ENCODE peak calls at places on chromosome 12, in nine cellular contexts. One of them, this sample, is unnamed.

GRCh38 chr12:6667559-6668210 is 4.8 kb upstream of the ING4 start:
- DNase-seq in PC-3: peak
- DNase-seq in GM13976: no peak
- DNase-seq in thyroid gland: no peak
- DNase-seq in NB4: no peak
- DNase-seq in activated B cell treated with CpG ODN at 0.5 μM for 24 hours: no peak
- DNase-seq in astrocyte of the spinal cord: no peak
- DNase-seq in AG10803: no peak
- DNase-seq in mucosa of descending colon: no peak
- DNase-seq in this sample: no peak

GRCh38 chr12:88549929-88550328 is 30.3 kb downstream of the KITLG start:
- DNase-seq in mucosa of descending colon: no peak
- DNase-seq in PC-3: no peak
- DNase-seq in activated B cell treated with CpG ODN at 0.5 μM for 24 hours: no peak
- DNase-seq in AG10803: peak
- DNase-seq in thyroid gland: no peak
- DNase-seq in NB4: no peak
- DNase-seq in astrocyte of the spinal cord: no peak
- DNase-seq in GM13976: no peak
- DNase-seq in this sample: no peak

GRCh38 chr12:3770891-3771290 is 18.0 kb upstream of the CRACR2A start:
- DNase-seq in NB4: no peak
- DNase-seq in thyroid gland: no peak
- DNase-seq in mucosa of descending colon: no peak
- DNase-seq in GM13976: no peak
- DNase-seq in astrocyte of the spinal cord: peak
- DNase-seq in PC-3: peak
- DNase-seq in AG10803: peak
- DNase-seq in activated B cell treated with CpG ODN at 0.5 μM for 24 hours: no peak
- DNase-seq in this sample: no peak

GRCh38 chr12:68561830-68562229 is 48.9 kb upstream of the RAP1B start:
- DNase-seq in PC-3: no peak
- DNase-seq in NB4: no peak
- DNase-seq in thyroid gland: no peak
- DNase-seq in AG10803: no peak
- DNase-seq in activated B cell treated with CpG ODN at 0.5 μM for 24 hours: no peak
- DNase-seq in mucosa of descending colon: no peak
- DNase-seq in astrocyte of the spinal cord: no peak
- DNase-seq in GM13976: no peak
- DNase-seq in this sample: no peak

GRCh38 chr12:12979731-12980259 is 20.3 kb downstream of the HEBP1 start:
- DNase-seq in PC-3: peak
- DNase-seq in astrocyte of the spinal cord: peak
- DNase-seq in GM13976: no peak
- DNase-seq in AG10803: peak
- DNase-seq in mucosa of descending colon: no peak
- DNase-seq in activated B cell treated with CpG ODN at 0.5 μM for 24 hours: no peak
- DNase-seq in NB4: no peak
- DNase-seq in thyroid gland: no peak
- DNase-seq in this sample: no peak

GRCh38 chr12:67649165-67650126 is 901 bp downstream of the DYRK2 start:
- DNase-seq in astrocyte of the spinal cord: peak
- DNase-seq in mucosa of descending colon: peak
- DNase-seq in thyroid gland: peak
- DNase-seq in GM13976: peak
- DNase-seq in AG10803: peak
- DNase-seq in NB4: peak
- DNase-seq in PC-3: peak
- DNase-seq in activated B cell treated with CpG ODN at 0.5 μM for 24 hours: peak
- DNase-seq in this sample: no peak

GRCh38 chr12:69648476-69648875 is 37.8 kb upstream of the LRRC10 start:
- DNase-seq in AG10803: peak
- DNase-seq in activated B cell treated with CpG ODN at 0.5 μM for 24 hours: no peak
- DNase-seq in NB4: no peak
- DNase-seq in thyroid gland: no peak
- DNase-seq in astrocyte of the spinal cord: peak
- DNase-seq in PC-3: peak
- DNase-seq in GM13976: no peak
- DNase-seq in mucosa of descending colon: no peak
- DNase-seq in this sample: no peak

GRCh38 chr12:23455283-23455682 is 494.2 kb downstream of the SOX5 start:
- DNase-seq in GM13976: no peak
- DNase-seq in AG10803: no peak
- DNase-seq in thyroid gland: no peak
- DNase-seq in PC-3: no peak
- DNase-seq in astrocyte of the spinal cord: no peak
- DNase-seq in activated B cell treated with CpG ODN at 0.5 μM for 24 hours: no peak
- DNase-seq in mucosa of descending colon: no peak
- DNase-seq in NB4: no peak
- DNase-seq in this sample: no peak

GRCh38 chr12:19491863-19492262 is 52.6 kb downstream of the AEBP2 start:
- DNase-seq in AG10803: no peak
- DNase-seq in NB4: no peak
- DNase-seq in PC-3: peak
- DNase-seq in GM13976: no peak
- DNase-seq in activated B cell treated with CpG ODN at 0.5 μM for 24 hours: no peak
- DNase-seq in astrocyte of the spinal cord: no peak
- DNase-seq in thyroid gland: no peak
- DNase-seq in mucosa of descending colon: no peak
- DNase-seq in this sample: no peak

GRCh38 chr12:102883204-102883799 is 33.7 kb downstream of the PAH start:
- DNase-seq in activated B cell treated with CpG ODN at 0.5 μM for 24 hours: peak
- DNase-seq in GM13976: peak
- DNase-seq in PC-3: peak
- DNase-seq in NB4: peak
- DNase-seq in astrocyte of the spinal cord: peak
- DNase-seq in mucosa of descending colon: peak
- DNase-seq in AG10803: peak
- DNase-seq in thyroid gland: peak
- DNase-seq in this sample: peak

GRCh38 chr12:45182511-45182910 is 33.4 kb upstream of the ANO6 start:
- DNase-seq in PC-3: no peak
- DNase-seq in NB4: no peak
- DNase-seq in activated B cell treated with CpG ODN at 0.5 μM for 24 hours: no peak
- DNase-seq in astrocyte of the spinal cord: peak
- DNase-seq in mucosa of descending colon: no peak
- DNase-seq in GM13976: no peak
- DNase-seq in AG10803: no peak
- DNase-seq in thyroid gland: no peak
- DNase-seq in this sample: no peak

GRCh38 chr12:31820832-31821231 is 92.0 kb upstream of the AMN1 start:
- DNase-seq in NB4: no peak
- DNase-seq in thyroid gland: peak
- DNase-seq in PC-3: no peak
- DNase-seq in mucosa of descending colon: no peak
- DNase-seq in GM13976: no peak
- DNase-seq in astrocyte of the spinal cord: no peak
- DNase-seq in activated B cell treated with CpG ODN at 0.5 μM for 24 hours: no peak
- DNase-seq in AG10803: no peak
- DNase-seq in this sample: no peak

GRCh38 chr12:8123124-8123888 is at the start of gene CLEC4A:
- DNase-seq in activated B cell treated with CpG ODN at 0.5 μM for 24 hours: no peak
- DNase-seq in AG10803: no peak
- DNase-seq in NB4: peak
- DNase-seq in thyroid gland: no peak
- DNase-seq in PC-3: no peak
- DNase-seq in mucosa of descending colon: no peak
- DNase-seq in GM13976: peak
- DNase-seq in astrocyte of the spinal cord: no peak
- DNase-seq in this sample: no peak

GRCh38 chr12:109267361-109267760 is 41.7 kb downstream of the FOXN4 start:
- DNase-seq in PC-3: no peak
- DNase-seq in AG10803: no peak
- DNase-seq in mucosa of descending colon: no peak
- DNase-seq in thyroid gland: no peak
- DNase-seq in NB4: no peak
- DNase-seq in astrocyte of the spinal cord: no peak
- DNase-seq in GM13976: no peak
- DNase-seq in activated B cell treated with CpG ODN at 0.5 μM for 24 hours: no peak
- DNase-seq in this sample: no peak

GRCh38 chr12:30796891-30797371 is 42.2 kb upstream of the CAPRIN2 start:
- DNase-seq in PC-3: peak
- DNase-seq in astrocyte of the spinal cord: peak
- DNase-seq in mucosa of descending colon: no peak
- DNase-seq in NB4: no peak
- DNase-seq in GM13976: peak
- DNase-seq in AG10803: peak
- DNase-seq in thyroid gland: peak
- DNase-seq in activated B cell treated with CpG ODN at 0.5 μM for 24 hours: no peak
- DNase-seq in this sample: no peak

GRCh38 chr12:59252731-59253130 is 332.4 kb upstream of the LRIG3 start:
- DNase-seq in activated B cell treated with CpG ODN at 0.5 μM for 24 hours: no peak
- DNase-seq in mucosa of descending colon: no peak
- DNase-seq in thyroid gland: no peak
- DNase-seq in PC-3: no peak
- DNase-seq in NB4: no peak
- DNase-seq in astrocyte of the spinal cord: no peak
- DNase-seq in GM13976: no peak
- DNase-seq in AG10803: no peak
- DNase-seq in this sample: no peak

GRCh38 chr12:95117178-95117599 is 43.8 kb upstream of the NR2C1 start:
- DNase-seq in NB4: peak
- DNase-seq in GM13976: peak
- DNase-seq in AG10803: peak
- DNase-seq in activated B cell treated with CpG ODN at 0.5 μM for 24 hours: no peak
- DNase-seq in PC-3: peak
- DNase-seq in astrocyte of the spinal cord: peak
- DNase-seq in thyroid gland: peak
- DNase-seq in mucosa of descending colon: peak
- DNase-seq in this sample: peak

GRCh38 chr12:121352053-121353018 is at the start of gene ANAPC5:
- DNase-seq in mucosa of descending colon: peak
- DNase-seq in AG10803: peak
- DNase-seq in activated B cell treated with CpG ODN at 0.5 μM for 24 hours: peak
- DNase-seq in thyroid gland: peak
- DNase-seq in astrocyte of the spinal cord: peak
- DNase-seq in NB4: peak
- DNase-seq in GM13976: peak
- DNase-seq in PC-3: peak
- DNase-seq in this sample: peak
- TF ChIP-seq CTCF in mucosa of descending colon: no peak
- TF ChIP-seq CTCF in AG10803: no peak
- TF ChIP-seq CTCF in activated B cell treated with CpG ODN at 0.5 μM for 24 hours: no peak
- TF ChIP-seq CTCF in thyroid gland: peak
- TF ChIP-seq CTCF in astrocyte of the spinal cord: no peak
- TF ChIP-seq CTCF in NB4: no peak
- TF ChIP-seq CTCF in GM13976: no peak
- TF ChIP-seq CTCF in PC-3: no peak
- TF ChIP-seq CTCF in this sample: no peak

GRCh38 chr12:47817272-47818006 is 2.3 kb downstream of the HDAC7 start:
- DNase-seq in astrocyte of the spinal cord: no peak
- DNase-seq in thyroid gland: no peak
- DNase-seq in activated B cell treated with CpG ODN at 0.5 μM for 24 hours: no peak
- DNase-seq in NB4: no peak
- DNase-seq in AG10803: no peak
- DNase-seq in GM13976: no peak
- DNase-seq in mucosa of descending colon: no peak
- DNase-seq in PC-3: no peak
- DNase-seq in this sample: no peak
- TF ChIP-seq CTCF in astrocyte of the spinal cord: peak
- TF ChIP-seq CTCF in thyroid gland: no peak
- TF ChIP-seq CTCF in activated B cell treated with CpG ODN at 0.5 μM for 24 hours: no peak
- TF ChIP-seq CTCF in NB4: peak
- TF ChIP-seq CTCF in AG10803: peak
- TF ChIP-seq CTCF in GM13976: peak
- TF ChIP-seq CTCF in mucosa of descending colon: no peak
- TF ChIP-seq CTCF in PC-3: peak
- TF ChIP-seq CTCF in this sample: no peak

GRCh38 chr12:47397664-47398281 is 308.1 kb downstream of the RPAP3 start:
- DNase-seq in thyroid gland: no peak
- DNase-seq in AG10803: peak
- DNase-seq in astrocyte of the spinal cord: peak
- DNase-seq in PC-3: peak
- DNase-seq in activated B cell treated with CpG ODN at 0.5 μM for 24 hours: no peak
- DNase-seq in GM13976: no peak
- DNase-seq in NB4: peak
- DNase-seq in mucosa of descending colon: no peak
- DNase-seq in this sample: no peak
- TF ChIP-seq CTCF in thyroid gland: peak
- TF ChIP-seq CTCF in AG10803: peak
- TF ChIP-seq CTCF in astrocyte of the spinal cord: peak
- TF ChIP-seq CTCF in PC-3: peak
- TF ChIP-seq CTCF in activated B cell treated with CpG ODN at 0.5 μM for 24 hours: no peak
- TF ChIP-seq CTCF in GM13976: peak
- TF ChIP-seq CTCF in NB4: peak
- TF ChIP-seq CTCF in mucosa of descending colon: no peak
- TF ChIP-seq CTCF in this sample: peak

GRCh38 chr12:27163894-27164293 is 80.2 kb upstream of the STK38L start:
- DNase-seq in PC-3: no peak
- DNase-seq in thyroid gland: no peak
- DNase-seq in mucosa of descending colon: no peak
- DNase-seq in NB4: no peak
- DNase-seq in astrocyte of the spinal cord: no peak
- DNase-seq in GM13976: no peak
- DNase-seq in activated B cell treated with CpG ODN at 0.5 μM for 24 hours: no peak
- DNase-seq in AG10803: no peak
- DNase-seq in this sample: no peak

GRCh38 chr12:27164330-27165045 is 79.6 kb upstream of the STK38L start:
- DNase-seq in activated B cell treated with CpG ODN at 0.5 μM for 24 hours: no peak
- DNase-seq in AG10803: no peak
- DNase-seq in PC-3: no peak
- DNase-seq in mucosa of descending colon: no peak
- DNase-seq in NB4: no peak
- DNase-seq in GM13976: no peak
- DNase-seq in thyroid gland: no peak
- DNase-seq in astrocyte of the spinal cord: no peak
- DNase-seq in this sample: no peak

GRCh38 chr12:27162229-27162537 is 79.8 kb upstream of the C12orf71 start:
- DNase-seq in activated B cell treated with CpG ODN at 0.5 μM for 24 hours: no peak
- DNase-seq in mucosa of descending colon: no peak
- DNase-seq in AG10803: no peak
- DNase-seq in GM13976: no peak
- DNase-seq in astrocyte of the spinal cord: no peak
- DNase-seq in thyroid gland: no peak
- DNase-seq in NB4: no peak
- DNase-seq in PC-3: peak
- DNase-seq in this sample: no peak

GRCh38 chr12:27161458-27162228 is 79.3 kb upstream of the C12orf71 start:
- DNase-seq in thyroid gland: no peak
- DNase-seq in mucosa of descending colon: no peak
- DNase-seq in AG10803: no peak
- DNase-seq in astrocyte of the spinal cord: no peak
- DNase-seq in PC-3: peak
- DNase-seq in GM13976: no peak
- DNase-seq in NB4: no peak
- DNase-seq in activated B cell treated with CpG ODN at 0.5 μM for 24 hours: no peak
- DNase-seq in this sample: no peak

DNA sequence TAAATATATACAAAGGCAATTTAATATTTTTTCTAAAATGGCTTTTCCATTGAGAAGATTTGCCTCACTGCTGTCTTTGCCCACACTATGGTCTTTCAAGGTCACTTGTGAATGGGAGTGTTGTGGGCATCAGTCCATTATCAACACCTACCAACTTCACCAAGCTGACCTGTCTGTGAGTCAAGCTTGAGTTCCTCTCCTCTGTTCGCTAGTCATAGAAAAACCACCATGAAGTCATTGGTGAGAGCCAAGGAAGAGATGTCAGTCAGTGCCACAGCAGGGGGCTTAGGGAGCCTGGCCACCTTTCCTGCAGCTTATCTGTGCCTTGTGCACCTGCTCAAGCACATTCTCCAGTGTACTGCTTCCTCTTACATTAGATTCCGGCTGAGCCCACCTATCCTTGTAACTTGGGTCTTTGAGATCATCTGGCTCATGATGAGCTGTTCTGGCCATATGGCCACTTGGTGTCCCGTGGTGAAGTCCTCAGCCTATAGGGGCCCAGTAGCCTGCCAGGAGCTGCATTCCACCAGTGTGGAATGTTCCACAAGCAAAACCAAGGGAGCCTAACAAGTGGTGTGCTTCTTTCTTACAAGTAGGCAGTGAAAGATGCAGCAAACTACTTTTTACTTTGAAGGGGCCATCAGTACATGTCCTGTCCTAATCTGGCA is 80.8 kb upstream of the C12orf71 start:
- DNase-seq in activated B cell treated with CpG ODN at 0.5 μM for 24 hours: no peak
- DNase-seq in astrocyte of the spinal cord: peak
- DNase-seq in NB4: no peak
- DNase-seq in mucosa of descending colon: no peak
- DNase-seq in GM13976: no peak
- DNase-seq in thyroid gland: no peak
- DNase-seq in PC-3: peak
- DNase-seq in AG10803: peak
- DNase-seq in this sample: no peak
- TF ChIP-seq CTCF in activated B cell treated with CpG ODN at 0.5 μM for 24 hours: no peak
- TF ChIP-seq CTCF in astrocyte of the spinal cord: no peak
- TF ChIP-seq CTCF in NB4: no peak
- TF ChIP-seq CTCF in mucosa of descending colon: no peak
- TF ChIP-seq CTCF in GM13976: no peak
- TF ChIP-seq CTCF in thyroid gland: no peak
- TF ChIP-seq CTCF in PC-3: no peak
- TF ChIP-seq CTCF in AG10803: no peak
- TF ChIP-seq CTCF in this sample: no peak

This sample was measured in D721Med.